ENCODE peak calls at places on chromosome 20, in eight cellular contexts. Y is NCI-H1092 treated with DMSO at 0.1 percent for 48 hours; N is stimulated activated naive CD8-positive, alpha-beta T cell treated with anti-CD3 and anti-CD28 coated beads, Interleukin-15, Interleukin-2, amounts not matched to agents 100 U/mL and 50 U/mL, for 24 hours; G is activated gamma-delta T cell treated with anti-CD3 and anti-CD28 coated beads, Interleukin-2, amount 50 U/mL, for 16 hours; C is esophagus squamous epithelium; S is AG09309; W is fibroblast of the aortic adventitia; M is anterior cingulate cortex. V is an unnamed sample.

GRCh38 chr20:49696594-49696993 is 17.1 kb downstream of the B4GALT5 start:
- DNase-seq in Y (no peak), N (no peak), G (no peak), C (no peak), S (no peak), W (no peak), M (no peak), V (peak)

GRCh38 chr20:6698056-6698455 is 69.4 kb upstream of the BMP2 start:
- DNase-seq in Y (no peak), N (no peak), G (no peak), C (no peak), S (no peak), W (no peak), M (no peak), V (peak)

GRCh38 chr20:63739129-63740069 is at the start of gene SLC2A4RG:
- DNase-seq in Y (peak), N (peak), G (no peak), C (no peak), S (no peak), W (peak), M (no peak), V (peak)

GRCh38 chr20:12902992-12903391 is 105.8 kb upstream of the SPTLC3 start:
- DNase-seq in Y (peak), N (no peak), G (no peak), C (no peak), S (no peak), W (no peak), M (no peak), V (no peak)

GRCh38 chr20:58988565-58988882 is 7.5 kb downstream of the NELFCD start:
- DNase-seq in Y (no peak), N (no peak), G (no peak), C (no peak), S (no peak), W (no peak), M (no peak), V (no peak)

GRCh38 chr20:50238081-50238800 is 47.6 kb downstream of the CEBPB start:
- DNase-seq in Y (no peak), N (no peak), G (no peak), C (no peak), S (no peak), W (no peak), M (no peak), V (no peak)

GRCh38 chr20:18477821-18478220 is 10.6 kb downstream of the POLR3F start:
- DNase-seq in Y (no peak), N (no peak), G (no peak), C (no peak), S (no peak), W (no peak), M (no peak), V (no peak)

GRCh38 chr20:5168582-5169396 is 42.0 kb downstream of the CDS2 start:
- DNase-seq in Y (peak), N (no peak), G (no peak), C (no peak), S (no peak), W (peak), M (no peak), V (no peak)

GRCh38 chr20:16349518-16350295 is 223.5 kb downstream of the KIF16B start:
- DNase-seq in Y (no peak), N (no peak), G (no peak), C (no peak), S (peak), W (peak), M (no peak), V (no peak)

GRCh38 chr20:3045042-3045815 is 623 bp upstream of the MRPS26 start:
- DNase-seq in Y (peak), N (peak), G (peak), C (peak), S (peak), W (peak), M (no peak), V (no peak)

GRCh38 chr20:48260370-48260769 is 475.1 kb upstream of the SULF2 start:
- DNase-seq in Y (peak), N (no peak), G (no peak), C (no peak), S (no peak), W (no peak), M (no peak), V (no peak)

GRCh38 chr20:4261333-4262284 is 246.3 kb upstream of the RNF24 start:
- DNase-seq in Y (no peak), N (no peak), G (no peak), C (no peak), S (peak), W (no peak), M (no peak), V (no peak)

GRCh38 chr20:59322101-59322500 is 21.7 kb downstream of the EDN3 start:
- DNase-seq in Y (no peak), N (no peak), G (no peak), C (no peak), S (no peak), W (no peak), M (no peak), V (no peak)

GRCh38 chr20:1171461-1172093 is 13.2 kb downstream of the TMEM74B start:
- DNase-seq in Y (no peak), N (peak), G (no peak), C (no peak), S (no peak), W (peak), M (no peak), V (no peak)

GRCh38 chr20:31569163-31570020 is 35.7 kb upstream of the ID1 start:
- DNase-seq in Y (peak), N (peak), G (peak), C (no peak), S (no peak), W (peak), M (peak), V (peak)

GRCh38 chr20:40265872-40266533 is 423.0 kb downstream of the MAFB start:
- DNase-seq in Y (peak), N (peak), G (no peak), C (no peak), S (no peak), W (peak), M (no peak), V (peak)

GRCh38 chr20:44548171-44548678 is 26.4 kb upstream of the SERINC3 start:
- DNase-seq in Y (no peak), N (no peak), G (no peak), C (no peak), S (no peak), W (peak), M (no peak), V (no peak)

GRCh38 chr20:34703573-34704176 is 469 bp upstream of the TP53INP2 start:
- DNase-seq in Y (no peak), N (no peak), G (no peak), C (no peak), S (no peak), W (peak), M (no peak), V (peak)

GRCh38 chr20:58903636-58904035 is 51.1 kb downstream of the GNAS start:
- DNase-seq in Y (no peak), N (no peak), G (no peak), C (no peak), S (no peak), W (no peak), M (no peak), V (no peak)

GRCh38 chr20:59153355-59153681 is 10.3 kb upstream of the ZNF831 start:
- DNase-seq in Y (no peak), N (no peak), G (no peak), C (no peak), S (no peak), W (no peak), M (no peak), V (no peak)

V was measured in small intestine.